ENCODE peak calls at places on chromosomes 2 and 18, in six cellular contexts. S is GM23338, N is endothelial cell, Q is astrocyte of the spinal cord, X is esophagus squamous epithelium, T is lower lobe of right lung. D is an unnamed sample.

GRCh38 chr2:118842687-118843491 is 4.6 kb downstream of the EN1 start:
- DNase-seq in S (peak; percentile 64), N (peak; percentile 22), Q (no peak), X (no peak), T (no peak), D (no peak)

GRCh38 chr18:79395308-79395640 is 456 bp upstream of the NFATC1 start:
- DNase-seq in S (no peak), N (peak; percentile 29), Q (no peak), X (no peak), T (peak; percentile 37), D (no peak)

GRCh38 chr18:22543764-22544163 is 126.0 kb upstream of the CTAGE1 start:
- DNase-seq in S (no peak), N (no peak), Q (no peak), X (no peak), T (no peak), D (no peak)

GRCh38 chr2:13652531-13653313 is 936.0 kb downstream of the TRIB2 start:
- DNase-seq in S (no peak), N (no peak), Q (peak; percentile 75), X (no peak), T (no peak), D (no peak)

GRCh38 chr2:67290451-67290991 is 106.6 kb upstream of the ETAA1 start:
- DNase-seq in S (no peak), N (no peak), Q (peak; percentile 70), X (no peak), T (no peak), D (no peak)

GRCh38 chr18:41751161-41751560 is 203.9 kb upstream of the PIK3C3 start:
- DNase-seq in S (no peak), N (no peak), Q (no peak), X (no peak), T (no peak), D (no peak)

GRCh38 chr18:64037812-64038414 is 68.0 kb downstream of the SERPINB8 start:
- DNase-seq in S (peak; percentile 82), N (no peak), Q (peak; percentile 49), X (no peak), T (no peak), D (no peak)

GRCh38 chr2:121898483-121898882 is 143.0 kb downstream of the TSN start:
- DNase-seq in S (no peak), N (no peak), Q (peak; percentile 18), X (no peak), T (no peak), D (no peak)

GRCh38 chr18:68177807-68178702 is 536.9 kb downstream of the TMX3 start:
- DNase-seq in S (no peak), N (no peak), Q (peak; percentile 98), X (no peak), T (no peak), D (no peak)

GRCh38 chr2:9660781-9661180 is 30.0 kb upstream of the YWHAQ start:
- DNase-seq in S (no peak), N (no peak), Q (no peak), X (no peak), T (no peak), D (no peak)

GRCh38 chr2:102258386-102259074 is 52.8 kb upstream of the IL1RL1 start:
- DNase-seq in S (no peak), N (no peak), Q (peak; percentile 96), X (no peak), T (no peak), D (no peak)

GRCh38 chr2:96157649-96158553 is 12.7 kb upstream of the DUSP2 start:
- DNase-seq in S (no peak), N (no peak), Q (no peak), X (no peak), T (peak; percentile 53), D (no peak)

GRCh38 chr18:78900938-78901909 is 78.4 kb upstream of the SALL3 start:
- DNase-seq in S (no peak), N (no peak), Q (no peak), X (no peak), T (no peak), D (no peak)

GRCh38 chr2:144084114-144084661 is 435.7 kb downstream of the ZEB2 start:
- DNase-seq in S (no peak), N (no peak), Q (peak; percentile 88), X (no peak), T (no peak), D (no peak)

GRCh38 chr2:7588295-7588694 is 671.1 kb downstream of the RNF144A start:
- DNase-seq in S (no peak), N (no peak), Q (no peak), X (no peak), T (no peak), D (no peak)

GRCh38 chr2:64478502-64479230 is 24.7 kb downstream of the LGALSL start:
- DNase-seq in S (no peak), N (no peak), Q (no peak), X (no peak), T (no peak), D (no peak)

GRCh38 chr2:9799729-9800632 is 43.3 kb upstream of the TAF1B start:
- DNase-seq in S (peak; percentile 92), N (peak; percentile 96), Q (peak; percentile 74), X (no peak), T (peak; percentile 91), D (peak; percentile 95)

GRCh38 chr2:28268386-28268785 is 124.3 kb upstream of the FOSL2 start:
- DNase-seq in S (no peak), N (no peak), Q (no peak), X (no peak), T (no peak), D (no peak)

GRCh38 chr2:121019073-121019472 is 265.9 kb downstream of the TFCP2L1 start:
- DNase-seq in S (peak; percentile 61), N (no peak), Q (no peak), X (no peak), T (no peak), D (no peak)

GRCh38 chr18:70673834-70674233 is 385.0 kb downstream of the SOCS6 start:
- DNase-seq in S (no peak), N (no peak), Q (no peak), X (no peak), T (no peak), D (no peak)

GRCh38 chr2:195138435-195138834 is 518.6 kb upstream of the SLC39A10 start:
- DNase-seq in S (no peak), N (no peak), Q (no peak), X (no peak), T (no peak), D (no peak)

GRCh38 chr2:27798948-27799645 is 27.6 kb downstream of the MRPL33 start:
- DNase-seq in S (peak; percentile 60), N (no peak), Q (peak; percentile 100), X (no peak), T (peak; percentile 54), D (no peak)

GRCh38 chr2:216663846-216664245 is 30.6 kb downstream of the IGFBP2 start:
- DNase-seq in S (no peak), N (no peak), Q (no peak), X (no peak), T (no peak), D (no peak)

GRCh38 chr2:65377556-65378307 is 54.7 kb downstream of the SPRED2 start:
- DNase-seq in S (peak; percentile 55), N (peak; percentile 16), Q (peak; percentile 75), X (no peak), T (no peak), D (no peak)

GRCh38 chr2:232592687-232593407 is 40.6 kb upstream of the EFHD1 start:
- DNase-seq in S (no peak), N (no peak), Q (peak; percentile 90), X (no peak), T (no peak), D (no peak)

GRCh38 chr18:56173542-56174220 is 464.7 kb downstream of the TXNL1 start:
- DNase-seq in S (no peak), N (no peak), Q (no peak), X (no peak), T (no peak), D (no peak)

GRCh38 chr18:58909521-58909920 is 44.8 kb downstream of the ZNF532 start:
- DNase-seq in S (no peak), N (no peak), Q (no peak), X (no peak), T (no peak), D (no peak)

GRCh38 chr2:3280683-3281520 is 96.7 kb downstream of the EIPR1 start:
- DNase-seq in S (no peak), N (no peak), Q (no peak), X (no peak), T (peak; percentile 36), D (no peak)

GRCh38 chr2:53208815-53209214 is 558.8 kb upstream of the CHAC2 start:
- DNase-seq in S (no peak), N (no peak), Q (no peak), X (no peak), T (no peak), D (no peak)

GRCh38 chr2:53211201-53211774 is 556.3 kb upstream of the CHAC2 start:
- DNase-seq in S (no peak), N (no peak), Q (no peak), X (no peak), T (no peak), D (no peak)

GRCh38 chr2:53209679-53210473 is 557.7 kb upstream of the CHAC2 start:
- DNase-seq in S (no peak), N (no peak), Q (no peak), X (no peak), T (no peak), D (no peak)

GRCh38 chr2:53210538-53210937 is 557.1 kb upstream of the CHAC2 start:
- DNase-seq in S (peak; percentile 47), N (no peak), Q (no peak), X (no peak), T (no peak), D (no peak)
- TF ChIP-seq CTCF in S (peak; percentile 42), N (no peak), Q (peak; percentile 24), X (no peak), T (no peak), D (no peak)

GRCh38 chr18:11857177-11857887 is 6.1 kb downstream of the CHMP1B start:
- DNase-seq in S (peak; percentile 78), N (no peak), Q (peak; percentile 100), X (no peak), T (no peak), D (peak; percentile 51)
- TF ChIP-seq CTCF in S (no peak), N (no peak), Q (no peak), X (no peak), T (no peak), D (no peak)

GRCh38 chr2:128304330-128304714 is 14.3 kb downstream of the HS6ST1 start:
- DNase-seq in S (no peak), N (no peak), Q (no peak), X (no peak), T (no peak), D (no peak)

GRCh38 chr2:128306081-128306930 is 12.4 kb downstream of the HS6ST1 start:
- DNase-seq in S (peak; percentile 46), N (no peak), Q (peak; percentile 98), X (no peak), T (peak; percentile 58), D (no peak)

GRCh38 chr2:128303911-128304310 is 14.8 kb downstream of the HS6ST1 start:
- DNase-seq in S (no peak), N (no peak), Q (no peak), X (no peak), T (no peak), D (no peak)

GRCh38 chr2:128305555-128306080 is 13.1 kb downstream of the HS6ST1 start:
- DNase-seq in S (no peak), N (no peak), Q (no peak), X (no peak), T (peak; percentile 34), D (no peak)

GRCh38 chr2:128304715-128305554 is 13.7 kb downstream of the HS6ST1 start:
- DNase-seq in S (peak; percentile 77), N (no peak), Q (peak; percentile 96), X (no peak), T (peak; percentile 77), D (peak; percentile 71)
- TF ChIP-seq CTCF in S (no peak), N (no peak), Q (peak; percentile 21), X (no peak), T (no peak), D (no peak)

GRCh38 chr2:31434911-31435310 is 20.4 kb upstream of the XDH start:
- DNase-seq in S (peak; percentile 15), N (no peak), Q (no peak), X (no peak), T (no peak), D (no peak)
- TF ChIP-seq CTCF in S (peak; percentile 46), N (no peak), Q (peak; percentile 37), X (peak; percentile 28), T (no peak), D (no peak)

D was measured in omental fat pad.